ENCODE peak calls at places on chromosomes 5 and 9, in four cellular contexts. One of them, this sample, is unnamed.

GRCh38 chr5:79771387-79771786 is 81.8 kb downstream of the CMYA5 start:
- DNase-seq in psoas muscle: no peak
- DNase-seq in HFFc6: peak; percentile 80
- DNase-seq in GM12865: no peak
- DNase-seq in this sample: no peak

GRCh38 chr5:35198096-35198495 is 32.2 kb downstream of the PRLR start:
- DNase-seq in psoas muscle: peak; percentile 39
- DNase-seq in HFFc6: peak; percentile 59
- DNase-seq in GM12865: no peak
- DNase-seq in this sample: no peak

GRCh38 chr5:35161637-35162248 is 68.5 kb downstream of the PRLR start:
- DNase-seq in HFFc6: no peak
- DNase-seq in psoas muscle: no peak
- DNase-seq in GM12865: no peak
- DNase-seq in this sample: no peak

GRCh38 chr5:168992687-168993086 is 308.3 kb downstream of the SLIT3 start:
- DNase-seq in GM12865: no peak
- DNase-seq in HFFc6: no peak
- DNase-seq in psoas muscle: no peak
- DNase-seq in this sample: no peak

GRCh38 chr5:65791721-65792698 is 70.0 kb downstream of the NLN start:
- DNase-seq in GM12865: no peak
- DNase-seq in psoas muscle: no peak
- DNase-seq in HFFc6: no peak
- DNase-seq in this sample: no peak

GRCh38 chr5:131196331-131196730 is 25.6 kb downstream of the LYRM7 start:
- DNase-seq in GM12865: no peak
- DNase-seq in HFFc6: no peak
- DNase-seq in psoas muscle: no peak
- DNase-seq in this sample: no peak

GRCh38 chr5:60597570-60597969 is 102.4 kb downstream of the DEPDC1B start:
- DNase-seq in GM12865: peak; percentile 76
- DNase-seq in psoas muscle: no peak
- DNase-seq in HFFc6: no peak
- DNase-seq in this sample: no peak

GRCh38 chr5:117318528-117318927 is 743.9 kb upstream of the SEMA6A start:
- DNase-seq in psoas muscle: no peak
- DNase-seq in GM12865: peak; percentile 4
- DNase-seq in HFFc6: no peak
- DNase-seq in this sample: no peak

GRCh38 chr5:141641634-141642278 is 5.0 kb downstream of the RELL2 start:
- DNase-seq in HFFc6: peak; percentile 79
- DNase-seq in GM12865: peak; percentile 68
- DNase-seq in psoas muscle: no peak
- DNase-seq in this sample: peak; percentile 69

GRCh38 chr5:170070556-170071412 is 34.9 kb upstream of the FOXI1 start:
- DNase-seq in GM12865: no peak
- DNase-seq in psoas muscle: no peak
- DNase-seq in HFFc6: peak; percentile 12
- DNase-seq in this sample: no peak

GRCh38 chr9:21958833-21959232 is 35.4 kb downstream of the CDKN2A start:
- DNase-seq in psoas muscle: no peak
- DNase-seq in HFFc6: no peak
- DNase-seq in GM12865: no peak
- DNase-seq in this sample: no peak

GRCh38 chr9:8366161-8366926 is 566.8 kb upstream of the DMAC1 start:
- DNase-seq in GM12865: no peak
- DNase-seq in HFFc6: no peak
- DNase-seq in psoas muscle: no peak
- DNase-seq in this sample: no peak

GRCh38 chr5:152116926-152117325 is 192.3 kb upstream of the GLRA1 start:
- DNase-seq in HFFc6: no peak
- DNase-seq in psoas muscle: no peak
- DNase-seq in GM12865: no peak
- DNase-seq in this sample: no peak

GRCh38 chr9:133168432-133168831 is 4.7 kb upstream of the GBGT1 start:
- DNase-seq in GM12865: no peak
- DNase-seq in psoas muscle: no peak
- DNase-seq in HFFc6: peak; percentile 52
- DNase-seq in this sample: peak; percentile 45

GRCh38 chr5:32722957-32723356 is 11.8 kb downstream of the NPR3 start:
- DNase-seq in GM12865: no peak
- DNase-seq in psoas muscle: no peak
- DNase-seq in HFFc6: no peak
- DNase-seq in this sample: no peak

GRCh38 chr9:129675656-129676055 is 10.2 kb downstream of the PRRX2 start:
- DNase-seq in HFFc6: no peak
- DNase-seq in psoas muscle: no peak
- DNase-seq in GM12865: no peak
- DNase-seq in this sample: no peak

GRCh38 chr9:109411818-109412352 is 86.2 kb downstream of the PTPN3 start:
- DNase-seq in GM12865: peak; percentile 91
- DNase-seq in psoas muscle: no peak
- DNase-seq in HFFc6: peak; percentile 41
- DNase-seq in this sample: peak; percentile 64

GRCh38 chr9:77977210-77977611 is 54.4 kb downstream of the GNAQ start:
- DNase-seq in GM12865: peak; percentile 53
- DNase-seq in HFFc6: peak; percentile 69
- DNase-seq in psoas muscle: peak; percentile 57
- DNase-seq in this sample: peak; percentile 13

GRCh38 chr5:16907270-16907669 is 28.8 kb downstream of the MYO10 start:
- DNase-seq in psoas muscle: no peak
- DNase-seq in HFFc6: no peak
- DNase-seq in GM12865: no peak
- DNase-seq in this sample: no peak

GRCh38 chr5:177230660-177231059 is 72.9 kb downstream of the RAB24 start:
- DNase-seq in HFFc6: no peak
- DNase-seq in psoas muscle: no peak
- DNase-seq in GM12865: no peak
- DNase-seq in this sample: no peak
- TF ChIP-seq CTCF in HFFc6: no peak
- TF ChIP-seq CTCF in psoas muscle: no peak
- TF ChIP-seq CTCF in GM12865: no peak
- TF ChIP-seq CTCF in this sample: no peak

DNA sequence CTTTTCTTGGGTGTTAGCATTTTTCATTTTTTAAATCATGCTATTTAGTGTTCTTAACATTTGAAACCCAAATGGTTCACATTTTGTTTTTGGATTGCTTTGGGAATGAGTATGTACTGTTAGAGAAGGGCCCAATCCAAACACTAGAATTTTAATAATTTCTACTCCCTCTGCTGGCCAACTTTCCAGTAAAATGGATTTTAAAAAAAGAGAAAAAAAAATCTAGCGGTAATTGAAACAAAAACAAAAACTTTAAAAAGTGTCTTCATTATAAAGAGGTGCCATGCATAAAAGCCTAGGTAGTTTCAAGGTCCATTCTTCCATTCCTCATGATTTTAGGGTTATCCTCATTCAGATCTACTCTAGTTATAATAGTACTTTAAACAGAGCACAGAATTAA is 32.1 kb upstream of the RICTOR start:
- DNase-seq in GM12865: no peak
- DNase-seq in psoas muscle: no peak
- DNase-seq in HFFc6: no peak
- DNase-seq in this sample: no peak
- TF ChIP-seq CTCF in GM12865: no peak
- TF ChIP-seq CTCF in psoas muscle: no peak
- TF ChIP-seq CTCF in HFFc6: peak; percentile 79
- TF ChIP-seq CTCF in this sample: no peak

GRCh38 chr9:112970939-112971338 is 41.1 kb downstream of the ZNF883 start:
- DNase-seq in GM12865: no peak
- DNase-seq in psoas muscle: no peak
- DNase-seq in HFFc6: peak; percentile 16
- DNase-seq in this sample: no peak
- TF ChIP-seq CTCF in GM12865: no peak
- TF ChIP-seq CTCF in psoas muscle: no peak
- TF ChIP-seq CTCF in HFFc6: peak; percentile 55
- TF ChIP-seq CTCF in this sample: no peak

GRCh38 chr5:172666251-172666650 is 25.2 kb downstream of the NEURL1B start:
- DNase-seq in GM12865: peak; percentile 18
- DNase-seq in HFFc6: no peak
- DNase-seq in psoas muscle: no peak
- DNase-seq in this sample: no peak
- TF ChIP-seq CTCF in GM12865: peak; percentile 10
- TF ChIP-seq CTCF in HFFc6: no peak
- TF ChIP-seq CTCF in psoas muscle: no peak
- TF ChIP-seq CTCF in this sample: peak; percentile 5

GRCh38 chr9:4665357-4665756 is 923 bp downstream of the SPATA6L start:
- DNase-seq in psoas muscle: no peak
- DNase-seq in HFFc6: no peak
- DNase-seq in GM12865: no peak
- DNase-seq in this sample: no peak

GRCh38 chr9:4663956-4664355 is 1.9 kb downstream of the PLPP6 start:
- DNase-seq in HFFc6: no peak
- DNase-seq in psoas muscle: no peak
- DNase-seq in GM12865: no peak
- DNase-seq in this sample: no peak

GRCh38 chr9:4668604-4669003 is 2.3 kb upstream of the SPATA6L start:
- DNase-seq in psoas muscle: no peak
- DNase-seq in HFFc6: no peak
- DNase-seq in GM12865: peak; percentile 33
- DNase-seq in this sample: no peak

GRCh38 chr9:4667681-4668080 is 1.4 kb upstream of the SPATA6L start:
- DNase-seq in GM12865: no peak
- DNase-seq in psoas muscle: no peak
- DNase-seq in HFFc6: no peak
- DNase-seq in this sample: no peak

GRCh38 chr9:4666042-4666699 is at the start of gene SPATA6L:
- DNase-seq in GM12865: peak; percentile 59
- DNase-seq in HFFc6: peak; percentile 27
- DNase-seq in psoas muscle: peak; percentile 69
- DNase-seq in this sample: peak; percentile 62
- TF ChIP-seq CTCF in GM12865: no peak
- TF ChIP-seq CTCF in HFFc6: peak; percentile 35
- TF ChIP-seq CTCF in psoas muscle: no peak
- TF ChIP-seq CTCF in this sample: no peak

GRCh38 chr9:91085499-91086291 is 276.0 kb downstream of the AUH start:
- DNase-seq in psoas muscle: no peak
- DNase-seq in HFFc6: no peak
- DNase-seq in GM12865: no peak
- DNase-seq in this sample: no peak

GRCh38 chr9:91092214-91092613 is 269.5 kb downstream of the AUH start:
- DNase-seq in HFFc6: no peak
- DNase-seq in GM12865: no peak
- DNase-seq in psoas muscle: no peak
- DNase-seq in this sample: no peak

GRCh38 chr9:91090132-91090410 is 271.6 kb downstream of the AUH start:
- DNase-seq in HFFc6: no peak
- DNase-seq in GM12865: no peak
- DNase-seq in psoas muscle: no peak
- DNase-seq in this sample: no peak

GRCh38 chr9:91086657-91087563 is 274.8 kb downstream of the AUH start:
- DNase-seq in psoas muscle: no peak
- DNase-seq in GM12865: no peak
- DNase-seq in HFFc6: no peak
- DNase-seq in this sample: no peak

DNA sequence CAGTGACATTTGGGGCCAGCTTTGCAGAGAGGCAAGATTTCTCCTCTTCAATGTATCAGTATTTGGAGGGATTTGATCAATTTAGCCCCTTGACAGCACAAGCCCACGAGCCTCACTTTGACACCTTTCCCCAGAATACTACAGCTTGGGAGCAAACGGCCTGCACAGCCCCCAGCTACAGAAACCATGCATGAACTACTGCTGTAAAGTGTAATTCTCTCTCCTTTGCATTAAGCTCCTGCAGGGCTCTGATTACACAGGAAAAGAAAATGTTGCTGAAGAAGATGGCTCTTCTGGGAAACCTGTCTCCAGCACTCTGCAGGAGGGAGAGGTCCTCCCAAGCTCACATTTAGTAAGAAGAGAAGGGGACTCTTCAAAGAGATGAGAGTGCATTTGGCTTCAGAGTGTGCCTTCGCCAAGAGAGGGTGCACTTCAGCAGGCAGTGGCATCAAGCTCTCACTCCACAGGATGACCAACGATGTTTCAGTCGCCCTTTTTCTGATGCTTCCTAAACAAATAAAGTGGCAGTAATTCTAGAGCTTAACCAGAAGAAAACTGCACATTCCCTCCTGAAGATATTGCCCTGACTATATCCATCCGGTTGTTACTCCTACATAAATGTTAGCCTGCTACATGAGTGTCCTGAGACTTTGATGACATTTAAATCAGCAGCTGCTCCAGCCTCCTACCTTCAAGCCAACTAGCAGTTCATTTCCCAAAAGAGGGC is 272.1 kb downstream of the AUH start:
- DNase-seq in GM12865: peak; percentile 33
- DNase-seq in psoas muscle: no peak
- DNase-seq in HFFc6: peak; percentile 49
- DNase-seq in this sample: peak; percentile 49
- TF ChIP-seq CTCF in GM12865: peak; percentile 38
- TF ChIP-seq CTCF in psoas muscle: peak; percentile 51
- TF ChIP-seq CTCF in HFFc6: peak; percentile 74
- TF ChIP-seq CTCF in this sample: peak; percentile 38

GRCh38 chr5:57340681-57341080 is 141.9 kb downstream of the ACTBL2 start:
- DNase-seq in HFFc6: no peak
- DNase-seq in GM12865: no peak
- DNase-seq in psoas muscle: no peak
- DNase-seq in this sample: no peak

GRCh38 chr5:57338849-57339340 is 143.7 kb downstream of the ACTBL2 start:
- DNase-seq in GM12865: no peak
- DNase-seq in psoas muscle: no peak
- DNase-seq in HFFc6: no peak
- DNase-seq in this sample: no peak

GRCh38 chr5:57341380-57341979 is 141.1 kb downstream of the ACTBL2 start:
- DNase-seq in GM12865: no peak
- DNase-seq in HFFc6: no peak
- DNase-seq in psoas muscle: no peak
- DNase-seq in this sample: no peak

GRCh38 chr5:57335092-57335491 is 147.5 kb downstream of the ACTBL2 start:
- DNase-seq in HFFc6: peak; percentile 46
- DNase-seq in GM12865: no peak
- DNase-seq in psoas muscle: no peak
- DNase-seq in this sample: no peak

DNA sequence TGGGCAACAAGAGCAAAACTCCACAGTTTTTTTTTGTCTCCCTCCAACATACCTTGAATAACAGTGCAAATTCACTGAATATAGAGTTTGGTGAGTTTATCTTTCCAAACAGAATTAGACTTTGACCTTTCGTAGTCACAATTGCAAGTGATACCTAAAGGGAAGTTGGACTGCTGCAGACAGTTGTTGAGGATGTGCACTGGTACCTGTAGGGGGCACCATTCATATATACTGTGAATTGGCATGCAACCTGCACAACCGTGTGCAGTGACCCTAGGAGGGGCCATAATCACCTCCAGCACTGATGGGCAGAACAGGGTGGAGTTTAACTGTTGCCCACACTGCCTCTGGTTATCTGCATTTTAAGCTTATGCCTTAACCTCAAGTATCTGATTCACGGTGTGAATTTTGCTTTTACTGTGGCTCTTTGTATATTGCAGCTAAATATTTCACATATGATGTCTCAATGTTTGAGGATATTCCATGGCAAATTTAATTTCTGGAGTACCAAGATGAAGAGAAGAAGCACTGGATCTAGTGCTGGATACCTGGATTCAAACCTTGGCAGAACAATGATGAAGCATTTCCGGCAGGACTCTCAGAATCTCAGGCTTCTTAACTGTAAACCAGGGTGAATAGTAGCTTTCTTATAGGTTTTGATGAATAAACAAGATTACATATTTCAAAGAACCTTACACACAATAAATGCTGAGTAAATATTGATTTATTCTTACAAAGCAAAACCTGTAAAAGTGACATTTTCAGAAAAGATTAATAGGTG is 144.4 kb downstream of the ACTBL2 start:
- DNase-seq in GM12865: peak; percentile 44
- DNase-seq in HFFc6: peak; percentile 6
- DNase-seq in psoas muscle: no peak
- DNase-seq in this sample: peak; percentile 23
- TF ChIP-seq CTCF in GM12865: peak; percentile 52
- TF ChIP-seq CTCF in HFFc6: peak; percentile 77
- TF ChIP-seq CTCF in psoas muscle: peak; percentile 19
- TF ChIP-seq CTCF in this sample: peak; percentile 35